ENCODE peak calls at places on chromosomes 16 and 17, in eight cellular contexts. One of them, this sample, is unnamed.

GRCh38 chr16:11333696-11334095 is 11.6 kb upstream of the RMI2 start:
- DNase-seq in fibroblast of lung: no peak
- DNase-seq in GM23338: no peak
- DNase-seq in PC-3: peak
- DNase-seq in MM.1S: no peak
- DNase-seq in AG09319: no peak
- DNase-seq in astrocyte of the spinal cord: no peak
- DNase-seq in CD8-positive, alpha-beta T cell: no peak
- DNase-seq in this sample: no peak

GRCh38 chr16:56710181-56710737 is 19.7 kb upstream of the NUP93 start:
- DNase-seq in fibroblast of lung: no peak
- DNase-seq in GM23338: no peak
- DNase-seq in PC-3: no peak
- DNase-seq in MM.1S: no peak
- DNase-seq in AG09319: no peak
- DNase-seq in astrocyte of the spinal cord: no peak
- DNase-seq in CD8-positive, alpha-beta T cell: no peak
- DNase-seq in this sample: no peak

GRCh38 chr17:16527298-16527697 is 35.3 kb upstream of the LRRC75A start:
- DNase-seq in fibroblast of lung: no peak
- DNase-seq in GM23338: no peak
- DNase-seq in PC-3: no peak
- DNase-seq in MM.1S: no peak
- DNase-seq in AG09319: no peak
- DNase-seq in astrocyte of the spinal cord: no peak
- DNase-seq in CD8-positive, alpha-beta T cell: no peak
- DNase-seq in this sample: no peak

GRCh38 chr17:48351916-48352332 is 78.1 kb downstream of the SKAP1 start:
- DNase-seq in fibroblast of lung: peak
- DNase-seq in GM23338: peak
- DNase-seq in PC-3: peak
- DNase-seq in MM.1S: peak
- DNase-seq in AG09319: peak
- DNase-seq in astrocyte of the spinal cord: peak
- DNase-seq in CD8-positive, alpha-beta T cell: no peak
- DNase-seq in this sample: no peak

GRCh38 chr16:72025404-72026114 is 17.0 kb downstream of the DHODH start:
- DNase-seq in fibroblast of lung: no peak
- DNase-seq in GM23338: no peak
- DNase-seq in PC-3: no peak
- DNase-seq in MM.1S: no peak
- DNase-seq in AG09319: no peak
- DNase-seq in astrocyte of the spinal cord: no peak
- DNase-seq in CD8-positive, alpha-beta T cell: no peak
- DNase-seq in this sample: no peak

GRCh38 chr16:68784721-68785120 is 47.6 kb downstream of the CDH1 start:
- DNase-seq in fibroblast of lung: no peak
- DNase-seq in GM23338: no peak
- DNase-seq in PC-3: no peak
- DNase-seq in MM.1S: no peak
- DNase-seq in AG09319: no peak
- DNase-seq in astrocyte of the spinal cord: no peak
- DNase-seq in CD8-positive, alpha-beta T cell: no peak
- DNase-seq in this sample: no peak

GRCh38 chr16:87550510-87550961 is 51.8 kb upstream of the JPH3 start:
- DNase-seq in fibroblast of lung: no peak
- DNase-seq in GM23338: peak
- DNase-seq in PC-3: peak
- DNase-seq in MM.1S: no peak
- DNase-seq in AG09319: no peak
- DNase-seq in astrocyte of the spinal cord: no peak
- DNase-seq in CD8-positive, alpha-beta T cell: peak
- DNase-seq in this sample: no peak

GRCh38 chr16:89575247-89576172 is at the start of gene CPNE7:
- DNase-seq in fibroblast of lung: no peak
- DNase-seq in GM23338: peak
- DNase-seq in PC-3: no peak
- DNase-seq in MM.1S: no peak
- DNase-seq in AG09319: no peak
- DNase-seq in astrocyte of the spinal cord: peak
- DNase-seq in CD8-positive, alpha-beta T cell: no peak
- DNase-seq in this sample: no peak

GRCh38 chr17:78142113-78142861 is 3.9 kb upstream of the C17orf99 start:
- DNase-seq in fibroblast of lung: peak
- DNase-seq in GM23338: no peak
- DNase-seq in PC-3: peak
- DNase-seq in MM.1S: no peak
- DNase-seq in AG09319: no peak
- DNase-seq in astrocyte of the spinal cord: peak
- DNase-seq in CD8-positive, alpha-beta T cell: no peak
- DNase-seq in this sample: no peak

GRCh38 chr16:50011707-50012106 is 13.3 kb upstream of the CNEP1R1 start:
- DNase-seq in fibroblast of lung: peak
- DNase-seq in GM23338: no peak
- DNase-seq in PC-3: no peak
- DNase-seq in MM.1S: no peak
- DNase-seq in AG09319: no peak
- DNase-seq in astrocyte of the spinal cord: no peak
- DNase-seq in CD8-positive, alpha-beta T cell: no peak
- DNase-seq in this sample: no peak

GRCh38 chr16:19823322-19823721 is 61.3 kb downstream of the GPRC5B start:
- DNase-seq in fibroblast of lung: no peak
- DNase-seq in GM23338: no peak
- DNase-seq in PC-3: no peak
- DNase-seq in MM.1S: no peak
- DNase-seq in AG09319: no peak
- DNase-seq in astrocyte of the spinal cord: no peak
- DNase-seq in CD8-positive, alpha-beta T cell: no peak
- DNase-seq in this sample: no peak

GRCh38 chr17:45147102-45147580 is 1.1 kb upstream of the HEXIM1 start:
- DNase-seq in fibroblast of lung: no peak
- DNase-seq in GM23338: peak
- DNase-seq in PC-3: no peak
- DNase-seq in MM.1S: no peak
- DNase-seq in AG09319: no peak
- DNase-seq in astrocyte of the spinal cord: no peak
- DNase-seq in CD8-positive, alpha-beta T cell: peak
- DNase-seq in this sample: no peak

GRCh38 chr16:24848065-24848464 is 2.3 kb downstream of the SLC5A11 start:
- DNase-seq in fibroblast of lung: peak
- DNase-seq in GM23338: no peak
- DNase-seq in PC-3: peak
- DNase-seq in MM.1S: no peak
- DNase-seq in AG09319: no peak
- DNase-seq in astrocyte of the spinal cord: peak
- DNase-seq in CD8-positive, alpha-beta T cell: no peak
- DNase-seq in this sample: no peak

GRCh38 chr17:80647746-80648145 is 103.1 kb downstream of the RPTOR start:
- DNase-seq in fibroblast of lung: peak
- DNase-seq in GM23338: no peak
- DNase-seq in PC-3: peak
- DNase-seq in MM.1S: no peak
- DNase-seq in AG09319: peak
- DNase-seq in astrocyte of the spinal cord: peak
- DNase-seq in CD8-positive, alpha-beta T cell: no peak
- DNase-seq in this sample: no peak

GRCh38 chr17:4898351-4898750 is 985 bp upstream of the C17orf107 start:
- DNase-seq in fibroblast of lung: no peak
- DNase-seq in GM23338: no peak
- DNase-seq in PC-3: no peak
- DNase-seq in MM.1S: no peak
- DNase-seq in AG09319: no peak
- DNase-seq in astrocyte of the spinal cord: no peak
- DNase-seq in CD8-positive, alpha-beta T cell: no peak
- DNase-seq in this sample: no peak

GRCh38 chr17:73292031-73292531 is 19.7 kb downstream of the CDC42EP4 start:
- DNase-seq in fibroblast of lung: peak
- DNase-seq in GM23338: no peak
- DNase-seq in PC-3: peak
- DNase-seq in MM.1S: no peak
- DNase-seq in AG09319: no peak
- DNase-seq in astrocyte of the spinal cord: peak
- DNase-seq in CD8-positive, alpha-beta T cell: no peak
- DNase-seq in this sample: no peak

GRCh38 chr17:39404542-39405378 is 3.3 kb upstream of the FBXL20 start:
- DNase-seq in fibroblast of lung: peak
- DNase-seq in GM23338: no peak
- DNase-seq in PC-3: peak
- DNase-seq in MM.1S: no peak
- DNase-seq in AG09319: peak
- DNase-seq in astrocyte of the spinal cord: peak
- DNase-seq in CD8-positive, alpha-beta T cell: no peak
- DNase-seq in this sample: no peak

GRCh38 chr17:71180801-71181385 is 939.9 kb upstream of the SOX9 start:
- DNase-seq in fibroblast of lung: peak
- DNase-seq in GM23338: no peak
- DNase-seq in PC-3: peak
- DNase-seq in MM.1S: no peak
- DNase-seq in AG09319: no peak
- DNase-seq in astrocyte of the spinal cord: peak
- DNase-seq in CD8-positive, alpha-beta T cell: no peak
- DNase-seq in this sample: no peak

DNA sequence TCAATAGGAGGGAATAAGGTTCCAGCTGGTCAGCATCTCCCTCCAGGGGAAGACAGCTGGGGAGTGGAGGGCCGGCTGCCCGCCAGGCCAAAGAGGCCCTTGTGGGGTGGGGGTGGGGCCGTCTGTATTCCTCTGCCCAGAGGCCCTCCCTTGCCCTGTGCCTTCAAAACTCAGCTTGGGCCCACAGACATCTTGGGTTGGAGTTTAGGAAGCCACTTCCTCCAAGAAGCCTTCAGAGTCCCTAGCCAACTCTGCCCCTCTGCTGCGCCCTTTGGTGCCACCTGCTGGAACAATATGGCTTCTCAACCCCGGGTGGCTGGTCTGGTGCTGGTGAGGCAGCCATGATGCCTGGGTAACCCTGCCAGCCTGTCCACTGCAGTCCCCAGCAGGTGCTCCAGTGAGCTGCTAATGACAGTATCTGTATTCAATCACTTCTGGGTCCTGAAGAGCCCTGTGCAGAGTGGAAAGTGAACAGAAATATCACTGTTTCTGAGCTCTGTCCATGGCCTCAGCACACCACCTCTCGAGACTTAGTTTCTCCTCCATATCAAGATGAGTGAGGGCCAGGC is 16.7 kb downstream of the HSD11B2 start:
- DNase-seq in fibroblast of lung: peak
- DNase-seq in GM23338: peak
- DNase-seq in PC-3: peak
- DNase-seq in MM.1S: peak
- DNase-seq in AG09319: no peak
- DNase-seq in astrocyte of the spinal cord: no peak
- DNase-seq in CD8-positive, alpha-beta T cell: peak
- DNase-seq in this sample: no peak
- TF ChIP-seq CTCF in fibroblast of lung: peak
- TF ChIP-seq CTCF in GM23338: peak
- TF ChIP-seq CTCF in PC-3: peak
- TF ChIP-seq CTCF in MM.1S: peak
- TF ChIP-seq CTCF in AG09319: peak
- TF ChIP-seq CTCF in astrocyte of the spinal cord: peak
- TF ChIP-seq CTCF in CD8-positive, alpha-beta T cell: no peak
- TF ChIP-seq CTCF in this sample: peak

GRCh38 chr17:33334703-33335102 is 41.6 kb upstream of the ASIC2 start:
- DNase-seq in fibroblast of lung: no peak
- DNase-seq in GM23338: no peak
- DNase-seq in PC-3: no peak
- DNase-seq in MM.1S: no peak
- DNase-seq in AG09319: no peak
- DNase-seq in astrocyte of the spinal cord: no peak
- DNase-seq in CD8-positive, alpha-beta T cell: no peak
- DNase-seq in this sample: no peak

GRCh38 chr17:33330877-33331276 is 37.8 kb upstream of the ASIC2 start:
- DNase-seq in fibroblast of lung: no peak
- DNase-seq in GM23338: no peak
- DNase-seq in PC-3: no peak
- DNase-seq in MM.1S: no peak
- DNase-seq in AG09319: no peak
- DNase-seq in astrocyte of the spinal cord: no peak
- DNase-seq in CD8-positive, alpha-beta T cell: no peak
- DNase-seq in this sample: no peak

GRCh38 chr17:33338242-33338641 is 45.1 kb upstream of the ASIC2 start:
- DNase-seq in fibroblast of lung: no peak
- DNase-seq in GM23338: no peak
- DNase-seq in PC-3: no peak
- DNase-seq in MM.1S: no peak
- DNase-seq in AG09319: no peak
- DNase-seq in astrocyte of the spinal cord: no peak
- DNase-seq in CD8-positive, alpha-beta T cell: no peak
- DNase-seq in this sample: no peak

GRCh38 chr17:33335491-33336173 is 42.5 kb upstream of the ASIC2 start:
- DNase-seq in fibroblast of lung: no peak
- DNase-seq in GM23338: peak
- DNase-seq in PC-3: no peak
- DNase-seq in MM.1S: no peak
- DNase-seq in AG09319: no peak
- DNase-seq in astrocyte of the spinal cord: no peak
- DNase-seq in CD8-positive, alpha-beta T cell: no peak
- DNase-seq in this sample: no peak
- TF ChIP-seq CTCF in fibroblast of lung: no peak
- TF ChIP-seq CTCF in GM23338: peak
- TF ChIP-seq CTCF in PC-3: no peak
- TF ChIP-seq CTCF in MM.1S: no peak
- TF ChIP-seq CTCF in AG09319: no peak
- TF ChIP-seq CTCF in astrocyte of the spinal cord: no peak
- TF ChIP-seq CTCF in CD8-positive, alpha-beta T cell: no peak
- TF ChIP-seq CTCF in this sample: peak

DNA sequence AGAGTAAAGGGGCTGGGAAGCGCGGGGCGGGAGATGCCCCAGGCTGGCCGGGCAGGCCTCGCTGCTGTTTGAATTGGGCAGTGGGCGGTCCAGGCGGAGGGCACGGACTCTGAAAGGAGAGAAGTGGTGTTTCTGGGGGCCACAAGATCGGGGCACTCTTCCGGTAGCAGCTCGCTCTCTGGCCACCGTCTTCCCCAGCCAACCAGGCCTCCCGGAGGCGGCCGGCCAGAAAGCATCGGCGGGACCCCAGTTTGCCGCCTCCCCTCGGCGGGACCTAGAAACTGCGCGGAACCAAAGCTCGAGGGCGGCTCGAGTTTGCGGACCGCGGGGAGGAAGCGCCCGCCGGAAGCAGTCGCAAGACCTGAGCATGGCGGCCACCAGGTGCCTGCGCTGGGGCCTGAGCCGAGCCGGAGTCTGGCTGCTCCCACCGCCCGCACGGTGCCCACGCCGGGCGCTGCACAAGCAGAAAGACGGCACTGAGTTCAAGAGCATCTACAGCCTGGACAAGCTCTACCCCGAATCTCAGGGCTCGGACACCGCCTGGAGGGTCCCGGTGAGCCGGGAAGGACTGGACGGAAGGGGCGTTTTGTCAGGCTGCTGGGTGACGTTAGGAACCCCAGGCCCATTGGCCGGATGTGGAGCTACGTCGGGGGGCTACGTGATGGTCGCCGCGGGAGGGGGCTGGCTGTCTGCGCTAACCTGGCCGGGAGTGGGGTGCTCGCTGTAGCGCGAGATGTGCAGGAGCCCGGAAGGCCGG is at the start of gene MRPL58:
- DNase-seq in fibroblast of lung: peak
- DNase-seq in GM23338: peak
- DNase-seq in PC-3: peak
- DNase-seq in MM.1S: peak
- DNase-seq in AG09319: no peak
- DNase-seq in astrocyte of the spinal cord: peak
- DNase-seq in CD8-positive, alpha-beta T cell: peak
- DNase-seq in this sample: peak
- TF ChIP-seq CTCF in fibroblast of lung: peak
- TF ChIP-seq CTCF in GM23338: no peak
- TF ChIP-seq CTCF in PC-3: peak
- TF ChIP-seq CTCF in MM.1S: peak
- TF ChIP-seq CTCF in AG09319: peak
- TF ChIP-seq CTCF in astrocyte of the spinal cord: peak
- TF ChIP-seq CTCF in CD8-positive, alpha-beta T cell: peak
- TF ChIP-seq CTCF in this sample: peak

GRCh38 chr17:29615048-29615385 is 7.7 kb downstream of the CORO6 start:
- DNase-seq in fibroblast of lung: peak
- DNase-seq in GM23338: peak
- DNase-seq in PC-3: no peak
- DNase-seq in MM.1S: no peak
- DNase-seq in AG09319: no peak
- DNase-seq in astrocyte of the spinal cord: no peak
- DNase-seq in CD8-positive, alpha-beta T cell: peak
- DNase-seq in this sample: no peak
- TF ChIP-seq CTCF in fibroblast of lung: no peak
- TF ChIP-seq CTCF in GM23338: no peak
- TF ChIP-seq CTCF in PC-3: no peak
- TF ChIP-seq CTCF in MM.1S: no peak
- TF ChIP-seq CTCF in AG09319: no peak
- TF ChIP-seq CTCF in astrocyte of the spinal cord: no peak
- TF ChIP-seq CTCF in CD8-positive, alpha-beta T cell: no peak
- TF ChIP-seq CTCF in this sample: peak